ENCODE peak calls at places on chromosomes 11 and 22, in four cellular contexts. T is HepG2, M is K562, X is GM12878. O is an unnamed sample.

GRCh38 chr11:103110406-103110805 is 1.2 kb downstream of the DYNC2H1 start:
- DNase-seq in T (no peak), M (no peak), X (no peak), O (no peak)

GRCh38 chr11:73376803-73377629 is 817 bp downstream of the RELT start:
- DNase-seq in T (peak; percentile 54), M (peak; percentile 82), X (no peak), O (peak; percentile 76)

GRCh38 chr11:45473491-45473890 is 187.3 kb upstream of the SYT13 start:
- DNase-seq in T (no peak), M (no peak), X (no peak), O (no peak)

GRCh38 chr11:23856654-23857053 is 640.2 kb upstream of the LUZP2 start:
- DNase-seq in T (no peak), M (no peak), X (no peak), O (no peak)

GRCh38 chr11:129373489-129373953 is 2.1 kb upstream of the BARX2 start:
- DNase-seq in T (no peak), M (no peak), X (no peak), O (no peak)

GRCh38 chr22:23365961-23366360 is 185.7 kb downstream of the BCR start:
- DNase-seq in T (no peak), M (no peak), X (no peak), O (no peak)

GRCh38 chr11:103652013-103652412 is 384.4 kb upstream of the DDI1 start:
- DNase-seq in T (no peak), M (no peak), X (no peak), O (no peak)

GRCh38 chr11:36361901-36362391 is 65.9 kb downstream of the PRR5L start:
- DNase-seq in T (no peak), M (no peak), X (no peak), O (no peak)

GRCh38 chr11:60899021-60899936 is 7.1 kb downstream of the PRPF19 start:
- DNase-seq in T (peak; percentile 56), M (peak; percentile 67), X (no peak), O (peak; percentile 69)

GRCh38 chr11:119615003-119615878 is 113.8 kb downstream of the NECTIN1 start:
- DNase-seq in T (peak; percentile 83), M (no peak), X (peak; percentile 48), O (no peak)

GRCh38 chr11:71311928-71312510 is 59.6 kb upstream of the SHANK2 start:
- DNase-seq in T (no peak), M (no peak), X (no peak), O (no peak)

GRCh38 chr22:38317995-38318715 is 922 bp upstream of the CSNK1E start:
- DNase-seq in T (peak; percentile 77), M (peak; percentile 84), X (no peak), O (no peak)
- TF ChIP-seq YY1 in T (no peak), M (no peak), X (no peak), O (no peak)

GRCh38 chr11:65858354-65859133 is 564 bp upstream of the CFL1 start:
- DNase-seq in T (no peak), M (no peak), X (no peak), O (no peak)
- TF ChIP-seq SMC3 in T (no peak), M (no peak), X (no peak), O (no peak)

GRCh38 chr11:65530157-65530496 is 5.2 kb downstream of the SCYL1 start:
- DNase-seq in T (no peak), M (no peak), X (no peak), O (peak; percentile 34)
- TF ChIP-seq YY1 in T (no peak), M (no peak), X (no peak), O (no peak)

GRCh38 chr22:28030442-28030841 is 111.4 kb upstream of the PITPNB start:
- DNase-seq in T (no peak), M (no peak), X (no peak), O (no peak)

GRCh38 chr22:28027453-28028448 is 108.7 kb upstream of the PITPNB start:
- DNase-seq in T (no peak), M (no peak), X (no peak), O (peak; percentile 52)

GRCh38 chr22:28029962-28030361 is 110.9 kb upstream of the PITPNB start:
- DNase-seq in T (no peak), M (no peak), X (no peak), O (peak; percentile 3)

GRCh38 chr22:28031383-28031922 is 112.4 kb upstream of the PITPNB start:
- DNase-seq in T (no peak), M (no peak), X (no peak), O (no peak)

GRCh38 chr22:28029201-28029948 is 110.3 kb upstream of the PITPNB start:
- DNase-seq in T (no peak), M (no peak), X (no peak), O (peak; percentile 59)
- TF ChIP-seq SMC3 in T (no peak), M (no peak), X (no peak), O (no peak)

O was measured in SK-N-SH.